ENCODE peak calls at places on chromosome 11, in six cellular contexts. T is heart left ventricle, G is uterus, Z is pancreas, V is heart right ventricle, F is left lung. N is an unnamed sample.
A peak's percentile ranks its signal among the peaks of the same experiment; 100 is the strongest.

GRCh38 chr11:122189259-122189658 is 73.2 kb upstream of the BLID start:
- DNase-seq in T (no peak), G (peak; percentile 46), F (no peak), Z (no peak), V (no peak), N (peak; percentile 11)

GRCh38 chr11:47391077-47391583 is 12.8 kb upstream of the SPI1 start:
- DNase-seq in T (peak; percentile 80), Z (no peak), V (peak; percentile 48), F (peak; percentile 92), G (no peak), N (no peak)

GRCh38 chr11:132318421-132319157 is 948.2 kb downstream of the NTM start:
- DNase-seq in Z (no peak), G (no peak), F (no peak), V (no peak), T (no peak), N (no peak)

GRCh38 chr11:63572026-63572688 is 9.0 kb upstream of the PLAAT2 start:
- DNase-seq in T (no peak), V (no peak), F (no peak), G (no peak), Z (no peak), N (no peak)

GRCh38 chr11:105100206-105100605 is 39.4 kb downstream of the CARD18 start:
- DNase-seq in T (no peak), G (no peak), F (no peak), Z (no peak), V (no peak), N (no peak)

GRCh38 chr11:120128392-120129172 is 9.3 kb downstream of the TRIM29 start:
- DNase-seq in V (no peak), G (peak; percentile 82), F (peak; percentile 71), T (peak; percentile 14), Z (no peak), N (no peak)

GRCh38 chr11:65868076-65868667 is 4.4 kb downstream of the EFEMP2 start:
- DNase-seq in V (no peak), G (peak; percentile 42), Z (no peak), F (peak; percentile 50), T (peak; percentile 49), N (no peak)

GRCh38 chr11:10490398-10491232 is 35.6 kb downstream of the AMPD3 start:
- DNase-seq in T (peak; percentile 75), Z (peak; percentile 47), G (peak; percentile 91), F (peak; percentile 70), V (peak; percentile 57), N (peak; percentile 80)

GRCh38 chr11:45929486-45930030 is 7.1 kb downstream of the LARGE2 start:
- DNase-seq in Z (no peak), V (no peak), F (no peak), G (no peak), T (no peak), N (no peak)

GRCh38 chr11:111911563-111912401 is at the start of gene CRYAB:
- DNase-seq in G (peak; percentile 88), F (no peak), Z (peak; percentile 56), V (peak; percentile 85), T (peak; percentile 85), N (no peak)

GRCh38 chr11:111908639-111909305 is 2.8 kb downstream of the CRYAB start:
- DNase-seq in V (no peak), F (no peak), Z (no peak), G (no peak), T (no peak), N (no peak)

GRCh38 chr11:111912535-111912934 is at the start of gene HSPB2:
- DNase-seq in G (peak; percentile 50), V (peak; percentile 58), F (peak; percentile 72), T (peak; percentile 70), Z (no peak), N (no peak)

GRCh38 chr11:111909378-111909777 is 2.2 kb downstream of the CRYAB start:
- DNase-seq in Z (no peak), V (no peak), F (no peak), T (no peak), G (no peak), N (no peak)

GRCh38 chr11:111910637-111911562 is 670 bp downstream of the CRYAB start:
- DNase-seq in T (no peak), G (no peak), V (no peak), Z (no peak), F (no peak), N (no peak)
- H3K4me1 ChIP-seq in T (peaks cover 29% of the 10 kb centered on the region), G (no peaks in the 10 kb centered on the region), V (peaks cover 11% of the 10 kb centered on the region), Z (peaks cover 16% of the 10 kb centered on the region), F (no peaks in the 10 kb centered on the region), N (peaks cover 10% of the 10 kb centered on the region)

GRCh38 chr11:130069684-130070108 is at the start of gene APLP2:
- DNase-seq in F (peak; percentile 98), T (peak; percentile 99), V (peak; percentile 99), Z (peak; percentile 97), G (peak; percentile 100), N (peak; percentile 97)

GRCh38 chr11:130068986-130069683 is 559 bp upstream of the APLP2 start:
- DNase-seq in Z (no peak), G (peak; percentile 91), T (peak; percentile 88), F (peak; percentile 92), V (peak; percentile 84), N (no peak)

GRCh38 chr11:130070109-130070828 is 575 bp downstream of the APLP2 start:
- DNase-seq in T (peak; percentile 73), V (peak; percentile 49), F (peak; percentile 89), G (peak; percentile 26), Z (peak; percentile 48), N (peak; percentile 34)

GRCh38 chr11:130070829-130071205 is 1.1 kb downstream of the APLP2 start:
- DNase-seq in Z (no peak), F (peak; percentile 85), V (no peak), T (no peak), G (peak; percentile 22), N (peak; percentile 25)

GRCh38 chr11:130071211-130071712 is 1.6 kb downstream of the APLP2 start:
- DNase-seq in V (no peak), G (no peak), F (no peak), T (no peak), Z (no peak), N (peak; percentile 28)
- H3K4me3 ChIP-seq in V (peak overlapping the region; percentile 83), G (peak overlapping the region; percentile 89), F (peak overlapping the region; percentile 67), T (peak overlapping the region; percentile 63), Z (no peak overlapping the region), N (peak overlapping the region; percentile 93)

GRCh38 chr11:12133539-12134238 is 23.3 kb downstream of the MICAL2 start:
- DNase-seq in F (no peak), Z (no peak), V (no peak), T (no peak), G (no peak), N (no peak)
- H3K4me1 ChIP-seq in F (peaks cover 13% of the 10 kb centered on the region), Z (no peaks in the 10 kb centered on the region), V (peaks cover 86% of the 10 kb centered on the region), T (peaks cover 80% of the 10 kb centered on the region), G (peaks cover 8% of the 10 kb centered on the region), N (no peaks in the 10 kb centered on the region)

DNA sequence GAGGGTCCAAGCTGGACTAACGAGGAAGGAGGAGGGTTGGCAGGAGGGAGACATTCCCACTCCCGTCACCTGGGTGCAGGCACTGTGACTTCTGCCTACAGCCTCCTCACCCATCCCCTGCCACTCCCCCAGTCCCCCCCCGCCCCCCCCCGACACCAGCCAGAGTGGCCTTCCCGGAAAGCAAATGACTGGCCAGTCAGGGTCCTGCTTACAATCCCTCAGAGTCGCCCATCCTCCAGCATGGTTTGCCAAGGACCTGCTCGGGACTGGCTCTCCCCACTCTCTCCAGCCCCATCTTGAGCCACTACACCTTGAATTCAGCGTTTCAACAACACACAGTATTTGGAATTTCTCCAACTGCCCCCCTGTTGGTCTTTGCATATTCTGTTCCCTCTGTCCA is 59.6 kb downstream of the THAP12 start:
- DNase-seq in V (no peak), F (no peak), T (no peak), G (no peak), Z (peak; percentile 41), N (no peak)
- H3K4me3 ChIP-seq in V (peak overlapping the region; percentile 5), F (no peak overlapping the region), T (no peak overlapping the region), G (no peak overlapping the region), Z (peak overlapping the region; percentile 48), N (no peak overlapping the region)

DNA sequence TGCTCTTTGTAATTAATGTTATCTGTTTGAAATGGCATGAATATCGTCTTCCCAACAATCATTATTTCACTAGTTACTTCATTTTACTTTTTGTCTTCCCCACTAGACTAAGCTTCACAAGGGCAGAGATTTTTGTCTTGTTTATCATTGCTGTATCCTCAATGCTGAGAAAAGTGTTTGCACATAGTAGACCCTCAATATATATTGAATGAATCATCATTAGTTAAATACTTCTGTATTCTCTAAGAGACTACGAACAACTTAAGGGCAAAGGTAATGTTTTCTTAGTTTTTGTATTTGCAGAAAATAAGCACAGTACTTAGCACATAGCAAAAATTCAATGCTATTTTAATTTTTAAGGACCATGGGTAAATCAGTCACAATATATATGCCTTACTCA is 95.9 kb downstream of the CCDC73 start:
- DNase-seq in Z (no peak), V (no peak), F (no peak), T (no peak), G (no peak), N (no peak)
- H3K4me1 ChIP-seq in Z (no peaks in the 10 kb centered on the region), V (no peaks in the 10 kb centered on the region), F (no peaks in the 10 kb centered on the region), T (no peaks in the 10 kb centered on the region), G (no peaks in the 10 kb centered on the region), N (no peaks in the 10 kb centered on the region)

DNA sequence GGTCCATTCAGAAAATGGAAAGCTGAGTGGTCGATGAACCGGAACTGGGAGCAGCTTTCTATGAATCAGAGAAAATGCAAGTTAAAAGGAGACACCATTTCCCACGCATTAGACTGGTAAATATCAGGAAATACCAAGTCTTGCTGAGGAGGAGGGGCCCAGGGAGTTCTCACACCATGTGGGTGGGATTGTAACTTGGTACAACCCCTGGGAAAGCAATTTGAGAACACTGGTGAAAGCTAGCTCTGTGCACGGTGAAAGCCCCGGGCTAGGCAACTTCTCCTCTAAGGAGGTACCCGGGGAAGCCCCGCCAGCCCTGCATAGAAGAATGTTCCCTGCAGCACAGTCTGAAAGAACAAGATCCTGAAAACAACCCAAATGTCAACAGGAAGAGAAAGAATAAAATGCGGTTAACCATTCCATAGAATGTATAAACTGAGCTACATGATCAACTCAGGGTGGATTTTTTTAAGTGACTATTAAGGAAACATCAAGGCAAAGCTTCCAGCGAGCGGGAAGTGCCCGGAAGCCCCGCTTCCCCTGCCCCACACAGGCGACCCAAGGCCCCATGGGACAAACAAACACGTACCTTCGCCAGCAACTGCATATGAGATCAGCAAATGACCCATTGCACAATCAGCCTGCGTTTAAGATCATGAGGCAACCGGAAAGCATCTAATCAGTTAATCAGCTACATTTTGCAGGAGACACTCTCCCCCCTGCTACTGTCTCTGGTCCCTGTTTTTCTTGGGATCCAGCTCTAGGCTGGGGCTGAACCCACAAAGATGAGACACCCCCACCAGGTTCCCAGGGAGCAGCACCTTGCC is 11.3 kb downstream of the SHANK2 start:
- DNase-seq in T (no peak), Z (peak; percentile 39), F (no peak), G (no peak), V (no peak), N (peak; percentile 47)
- H3K4me3 ChIP-seq in T (no peak overlapping the region), Z (no peak overlapping the region), F (no peak overlapping the region), G (no peak overlapping the region), V (no peak overlapping the region), N (no peak overlapping the region)

DNA sequence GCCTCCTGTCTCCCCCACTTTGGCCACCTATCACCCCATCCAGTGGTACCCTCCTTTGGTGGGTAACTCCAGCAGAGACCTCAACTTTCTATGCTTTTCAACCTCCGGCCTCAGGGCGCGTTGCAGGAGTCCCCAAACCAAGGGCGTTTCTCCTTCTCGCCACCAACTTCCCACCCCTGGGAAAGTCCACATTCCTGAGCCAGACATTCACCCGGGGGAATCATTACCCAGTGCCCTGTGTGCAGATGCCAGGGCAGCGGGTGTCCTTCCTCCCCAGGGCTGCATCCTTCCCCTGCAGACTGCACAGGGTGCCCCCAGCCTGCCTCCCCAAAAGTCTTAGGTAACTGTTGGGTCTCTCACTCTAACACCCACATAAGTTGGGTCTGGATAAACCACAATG is 26.4 kb downstream of the MYEOV start:
- DNase-seq in G (no peak), F (no peak), Z (no peak), T (no peak), V (no peak), N (no peak)
- H3K4me1 ChIP-seq in G (no peaks in the 10 kb centered on the region), F (no peaks in the 10 kb centered on the region), Z (no peaks in the 10 kb centered on the region), T (no peaks in the 10 kb centered on the region), V (no peaks in the 10 kb centered on the region), N (peaks cover 27% of the 10 kb centered on the region)